ENCODE peak calls at places on chromosome 2, in nine cellular contexts. G, W, Y, F, H, T, D, S and V are unnamed samples.

GRCh38 chr2:33011941-33012340 is 65.2 kb downstream of the LTBP1 start:
- DNase-seq in G (no peak), W (no peak), Y (no peak), F (no peak), H (no peak), T (no peak), D (no peak), S (no peak), V (no peak)

GRCh38 chr2:104583791-104584190 is 270.1 kb upstream of the POU3F3 start:
- DNase-seq in G (no peak), W (no peak), Y (no peak), F (no peak), H (no peak), T (no peak), D (no peak), S (no peak), V (no peak)

GRCh38 chr2:25548587-25548986 is 124.8 kb downstream of the DTNB start:
- DNase-seq in G (no peak), W (no peak), Y (no peak), F (no peak), H (no peak), T (no peak), D (no peak), S (no peak), V (no peak)

GRCh38 chr2:148338544-148338943 is 306.0 kb upstream of the EPC2 start:
- DNase-seq in G (peak), W (no peak), Y (peak), F (no peak), H (peak), T (peak), D (no peak), S (no peak), V (no peak)

GRCh38 chr2:238262496-238263122 is 22.8 kb upstream of the HES6 start:
- DNase-seq in G (no peak), W (no peak), Y (no peak), F (no peak), H (no peak), T (no peak), D (no peak), S (no peak), V (no peak)

GRCh38 chr2:119212139-119212800 is 11.4 kb upstream of the STEAP3 start:
- DNase-seq in G (no peak), W (no peak), Y (peak), F (no peak), H (no peak), T (no peak), D (no peak), S (no peak), V (no peak)

GRCh38 chr2:96730212-96730611 is 9.7 kb downstream of the LMAN2L start:
- DNase-seq in G (no peak), W (no peak), Y (peak), F (no peak), H (no peak), T (peak), D (no peak), S (no peak), V (no peak)

GRCh38 chr2:12856934-12857660 is 140.4 kb downstream of the TRIB2 start:
- DNase-seq in G (peak), W (no peak), Y (peak), F (no peak), H (peak), T (peak), D (peak), S (no peak), V (no peak)

GRCh38 chr2:240353086-240353798 is 82.2 kb upstream of the GPC1 start:
- DNase-seq in G (no peak), W (no peak), Y (no peak), F (no peak), H (no peak), T (no peak), D (no peak), S (no peak), V (no peak)

GRCh38 chr2:228245601-228246000 is 64.1 kb upstream of the SPHKAP start:
- DNase-seq in G (no peak), W (no peak), Y (no peak), F (no peak), H (no peak), T (no peak), D (no peak), S (no peak), V (no peak)

GRCh38 chr2:234710587-234710986 is 213.7 kb upstream of the ARL4C start:
- DNase-seq in G (no peak), W (no peak), Y (no peak), F (no peak), H (no peak), T (no peak), D (no peak), S (no peak), V (no peak)

GRCh38 chr2:173571021-173571821 is 216.5 kb downstream of the CDCA7 start:
- DNase-seq in G (peak), W (no peak), Y (peak), F (no peak), H (peak), T (peak), D (no peak), S (no peak), V (peak)

GRCh38 chr2:73111300-73112025 is 1.3 kb downstream of the RAB11FIP5 start:
- DNase-seq in G (peak), W (no peak), Y (peak), F (no peak), H (peak), T (no peak), D (no peak), S (no peak), V (no peak)

GRCh38 chr2:22932288-22932687 is 452.7 kb upstream of the KLHL29 start:
- DNase-seq in G (no peak), W (no peak), Y (no peak), F (no peak), H (no peak), T (no peak), D (no peak), S (no peak), V (no peak)

GRCh38 chr2:18176679-18177215 is 298.3 kb downstream of the KCNS3 start:
- DNase-seq in G (no peak), W (no peak), Y (no peak), F (no peak), H (no peak), T (no peak), D (no peak), S (no peak), V (no peak)